ENCODE peak calls at places on chromosomes 6 and 20, in nine cellular contexts. G is endothelial cell, V is AG10803, F is tibial artery, I is H9, H is ovary, O is suprapubic skin, Q is HFFc6, R is A549. L is an unnamed sample.

GRCh38 chr6:24329451-24329850 is 28.4 kb downstream of the DCDC2 start:
- DNase-seq in V (no peak), Q (no peak), H (no peak), I (no peak), R (no peak), O (no peak), F (no peak), G (no peak), L (no peak)

GRCh38 chr6:72425003-72425681 is 196.7 kb upstream of the KCNQ5 start:
- DNase-seq in F (no peak), I (no peak), H (no peak), R (no peak), G (no peak), V (peak), Q (peak), O (no peak), L (no peak)

GRCh38 chr6:26249959-26250805 is 114.8 kb upstream of the BTN3A2 start:
- DNase-seq in V (peak), Q (peak), H (no peak), F (no peak), G (peak), O (peak), R (peak), I (peak), L (no peak)

GRCh38 chr6:130885392-130886192 is 58.4 kb downstream of the SMLR1 start:
- DNase-seq in Q (peak), H (peak), R (peak), G (peak), F (no peak), O (no peak), V (peak), I (peak), L (peak)

GRCh38 chr6:163996491-163996890 is 582.0 kb downstream of the QKI start:
- DNase-seq in Q (no peak), O (no peak), I (no peak), R (no peak), H (no peak), G (no peak), F (no peak), V (no peak), L (no peak)

GRCh38 chr6:15595461-15596173 is 67.2 kb downstream of the DTNBP1 start:
- DNase-seq in F (no peak), Q (no peak), V (peak), I (no peak), O (no peak), H (no peak), G (no peak), R (no peak), L (no peak)

GRCh38 chr6:35478259-35478658 is 10.1 kb downstream of the RPL10A start:
- DNase-seq in F (no peak), G (no peak), I (no peak), V (no peak), H (no peak), R (no peak), O (no peak), Q (no peak), L (no peak)

GRCh38 chr6:155313602-155314091 is 637 bp downstream of the TFB1M start:
- DNase-seq in R (peak), O (no peak), Q (no peak), I (no peak), F (no peak), V (peak), G (no peak), H (no peak), L (no peak)

GRCh38 chr6:149200282-149200936 is 117.1 kb upstream of the TAB2 start:
- DNase-seq in H (no peak), V (no peak), R (no peak), F (no peak), O (no peak), Q (no peak), G (no peak), I (no peak), L (no peak)

GRCh38 chr20:34089655-34090324 is 22.3 kb downstream of the EIF2S2 start:
- DNase-seq in I (no peak), G (no peak), Q (no peak), H (no peak), F (no peak), V (no peak), R (no peak), O (no peak), L (no peak)

GRCh38 chr6:115969930-115970273 is 90.8 kb downstream of the FRK start:
- DNase-seq in H (no peak), V (peak), R (no peak), Q (peak), G (no peak), I (no peak), O (no peak), F (no peak), L (no peak)

GRCh38 chr6:125843593-125843992 is 52.8 kb downstream of the NCOA7 start:
- DNase-seq in R (no peak), H (no peak), Q (no peak), V (no peak), G (no peak), I (no peak), F (no peak), O (no peak), L (no peak)

GRCh38 chr20:18288748-18289705 is 700 bp downstream of the ZNF133 start:
- DNase-seq in F (no peak), V (peak), H (peak), Q (peak), G (no peak), R (no peak), O (no peak), I (no peak), L (no peak)

GRCh38 chr6:74166849-74167248 is 470.8 kb downstream of the CD109 start:
- DNase-seq in R (no peak), G (no peak), H (no peak), V (no peak), O (no peak), F (no peak), I (no peak), Q (peak), L (no peak)

GRCh38 chr20:43096471-43096870 is 93.2 kb downstream of the PTPRT start:
- DNase-seq in O (no peak), I (peak), G (no peak), H (no peak), Q (no peak), V (no peak), R (no peak), F (no peak), L (no peak)

GRCh38 chr20:62369508-62370114 is 2.5 kb upstream of the LAMA5 start:
- DNase-seq in R (peak), O (no peak), H (no peak), F (no peak), V (no peak), G (no peak), I (no peak), Q (no peak), L (no peak)

GRCh38 chr6:44801188-44801587 is 413.7 kb downstream of the CDC5L start:
- DNase-seq in R (no peak), F (no peak), V (peak), H (no peak), O (no peak), G (no peak), Q (no peak), I (no peak), L (no peak)

GRCh38 chr6:126054258-126054702 is 67.9 kb downstream of the TRMT11 start:
- DNase-seq in G (no peak), I (no peak), Q (no peak), F (no peak), V (peak), H (no peak), R (peak), O (no peak), L (no peak)

GRCh38 chr20:44931911-44932310 is 22.1 kb downstream of the PABPC1L start:
- DNase-seq in Q (no peak), G (no peak), I (no peak), R (no peak), O (no peak), V (no peak), H (no peak), F (no peak), L (no peak)

GRCh38 chr6:1842334-1842733 is 232.6 kb downstream of the FOXC1 start:
- DNase-seq in Q (no peak), G (no peak), V (no peak), R (no peak), O (no peak), H (no peak), F (no peak), I (no peak), L (no peak)

GRCh38 chr20:63740070-63740500 is 509 bp downstream of the SLC2A4RG start:
- DNase-seq in F (peak), G (peak), R (no peak), H (peak), Q (no peak), O (no peak), I (peak), V (peak), L (peak)

GRCh38 chr6:96152114-96152708 is 136.4 kb downstream of the FUT9 start:
- DNase-seq in I (no peak), F (no peak), Q (no peak), R (no peak), O (no peak), V (no peak), H (no peak), G (no peak), L (no peak)

GRCh38 chr6:43428112-43428570 is 800 bp downstream of the ABCC10 start:
- DNase-seq in I (no peak), V (no peak), H (no peak), F (no peak), O (no peak), R (no peak), Q (no peak), G (no peak), L (no peak)

GRCh38 chr20:17568972-17569471 is 853 bp upstream of the DSTN start:
- DNase-seq in F (peak), Q (peak), H (peak), R (peak), V (peak), I (peak), G (peak), O (peak), L (peak)

GRCh38 chr6:34103321-34103720 is 42.6 kb downstream of the GRM4 start:
- DNase-seq in O (no peak), F (no peak), R (no peak), V (no peak), I (no peak), H (no peak), Q (no peak), G (no peak), L (no peak)

GRCh38 chr6:151009576-151009975 is 144.1 kb downstream of the MTHFD1L start:
- DNase-seq in R (no peak), O (no peak), Q (no peak), V (no peak), I (peak), G (no peak), F (no peak), H (no peak), L (no peak)

GRCh38 chr6:75747371-75747984 is 1.6 kb upstream of the MYO6 start:
- DNase-seq in H (no peak), R (no peak), F (no peak), O (no peak), Q (no peak), V (no peak), G (no peak), I (no peak), L (no peak)

GRCh38 chr6:148251286-148251685 is 91.4 kb upstream of the SASH1 start:
- DNase-seq in V (peak), R (peak), Q (peak), F (no peak), O (no peak), I (no peak), G (no peak), H (no peak), L (peak)

GRCh38 chr6:38177885-38178583 is 358.5 kb downstream of the ZFAND3 start:
- DNase-seq in F (peak), V (no peak), G (no peak), Q (no peak), H (no peak), I (no peak), O (peak), R (no peak), L (no peak)

GRCh38 chr6:164322533-164322932 is 908.0 kb downstream of the QKI start:
- DNase-seq in Q (no peak), O (no peak), G (no peak), I (no peak), R (no peak), H (no peak), F (no peak), V (peak), L (no peak)

GRCh38 chr6:44132476-44132875 is 5.1 kb downstream of the TMEM63B start:
- DNase-seq in Q (no peak), V (no peak), H (no peak), I (no peak), G (no peak), O (no peak), F (no peak), R (no peak), L (no peak)

GRCh38 chr6:162849269-162849668 is 121.5 kb downstream of the PACRG start:
- DNase-seq in O (no peak), R (no peak), Q (no peak), I (no peak), V (no peak), H (no peak), G (no peak), F (no peak), L (no peak)

GRCh38 chr6:43763812-43764522 is 6.0 kb upstream of the VEGFA start:
- DNase-seq in V (no peak), F (peak), Q (no peak), I (no peak), O (no peak), R (no peak), G (no peak), H (no peak), L (no peak)

GRCh38 chr6:138498575-138499302 is 555 bp downstream of the NHSL1 start:
- DNase-seq in I (no peak), F (no peak), H (no peak), O (no peak), Q (no peak), G (no peak), V (no peak), R (no peak), L (no peak)

GRCh38 chr6:21109421-21110178 is 484.0 kb upstream of the SOX4 start:
- DNase-seq in O (no peak), G (no peak), Q (peak), V (peak), H (no peak), F (no peak), R (peak), I (no peak), L (peak)

GRCh38 chr20:36269507-36269906 is 33.2 kb downstream of the AAR2 start:
- DNase-seq in G (no peak), R (no peak), H (no peak), I (no peak), V (no peak), F (no peak), Q (no peak), O (no peak), L (no peak)

GRCh38 chr6:121932071-121933009 is 467.1 kb upstream of the HSF2 start:
- DNase-seq in O (peak), I (peak), G (peak), Q (peak), R (peak), H (no peak), V (peak), F (peak), L (no peak)

GRCh38 chr6:52839124-52840055 is 1.2 kb downstream of the GSTA5 start:
- DNase-seq in R (peak), I (peak), H (no peak), F (no peak), V (peak), Q (peak), O (no peak), G (peak), L (peak)

GRCh38 chr6:47203968-47204611 is 105.6 kb downstream of the TNFRSF21 start:
- DNase-seq in O (no peak), R (no peak), V (no peak), F (no peak), I (no peak), G (no peak), Q (no peak), H (no peak), L (no peak)

DNA sequence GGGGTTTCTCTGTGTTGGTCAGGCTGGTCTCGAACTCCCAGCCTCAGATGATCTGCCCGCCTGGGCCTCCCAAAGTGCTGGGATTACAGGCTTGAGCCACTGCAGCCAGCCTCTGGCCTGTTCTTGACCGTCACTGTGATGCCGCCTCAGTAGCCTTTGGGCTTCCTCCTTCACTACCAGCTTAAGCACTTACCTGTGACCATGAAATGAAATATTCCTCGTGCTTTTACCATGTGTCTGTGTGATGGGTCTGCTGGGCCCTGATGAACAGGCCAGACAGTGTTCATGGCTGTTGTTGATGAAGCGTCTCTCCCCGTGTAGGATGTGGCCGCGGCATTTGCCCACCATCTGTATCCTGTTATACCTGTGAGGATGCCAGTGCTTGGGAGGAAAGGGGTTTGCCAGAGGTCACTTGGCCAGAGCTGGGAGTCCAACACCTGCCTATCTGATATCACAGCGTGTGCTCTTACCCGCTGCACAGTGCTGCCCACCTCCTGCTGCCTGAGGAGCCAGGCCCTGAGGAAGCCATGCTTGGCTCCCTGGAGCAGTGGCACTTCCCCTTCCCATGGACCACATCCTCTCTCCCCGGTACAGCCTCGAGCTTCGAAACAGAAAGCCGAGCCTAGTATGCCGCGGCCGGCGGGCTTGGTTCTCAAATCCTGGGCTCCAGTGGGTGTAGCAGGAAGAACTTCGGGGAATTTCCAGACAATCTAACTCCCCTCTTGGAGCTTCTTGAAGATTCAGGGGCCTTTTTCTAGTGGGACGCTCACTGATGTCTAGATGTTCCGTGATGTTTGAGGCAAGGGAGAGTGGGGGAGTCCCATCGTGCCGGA is 167.9 kb downstream of the ZDHHC14 start:
- DNase-seq in G (no peak), F (no peak), R (no peak), H (no peak), Q (no peak), V (no peak), I (no peak), O (no peak), L (no peak)
- TF ChIP-seq CTCF in G (no peak), F (no peak), R (no peak), H (no peak), Q (no peak), V (no peak), I (no peak), O (no peak), L (no peak)

GRCh38 chr6:36716476-36717093 is 19.0 kb downstream of the RAB44 start:
- DNase-seq in G (no peak), H (no peak), I (no peak), R (no peak), O (no peak), V (no peak), F (peak), Q (no peak), L (no peak)
- TF ChIP-seq CTCF in G (no peak), H (no peak), I (no peak), R (no peak), O (no peak), V (no peak), F (no peak), Q (no peak), L (no peak)

DNA sequence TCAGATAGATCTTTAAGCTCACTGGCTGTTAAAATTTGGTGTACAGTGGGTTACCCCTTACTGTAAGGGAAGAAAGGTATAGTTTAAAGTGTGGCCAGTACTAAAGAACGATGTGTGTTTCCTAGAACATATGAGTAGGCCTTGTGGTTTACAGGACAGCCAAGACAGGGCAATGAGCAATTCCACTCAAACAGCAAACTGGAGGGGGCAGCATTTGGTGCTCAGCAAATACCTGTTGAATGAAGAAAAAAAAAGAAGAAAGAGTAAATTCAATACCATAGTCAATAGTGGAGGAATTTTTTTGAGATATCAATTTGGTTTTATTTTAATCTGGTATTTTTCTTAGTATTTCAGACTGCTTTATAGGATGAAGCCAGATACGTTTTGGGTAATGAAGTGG is 3.8 kb upstream of the NCOA5 start:
- DNase-seq in R (no peak), Q (no peak), I (no peak), G (no peak), O (no peak), F (no peak), V (no peak), H (no peak), L (no peak)
- TF ChIP-seq CTCF in R (no peak), Q (no peak), I (no peak), G (no peak), O (no peak), F (no peak), V (no peak), H (no peak), L (no peak)

GRCh38 chr6:57221936-57222683 is at the start of gene RAB23:
- DNase-seq in H (peak), O (peak), I (peak), R (peak), F (peak), V (peak), G (peak), Q (peak), L (peak)

GRCh38 chr6:57222684-57223077 is 574 bp upstream of the RAB23 start:
- DNase-seq in F (no peak), O (no peak), I (no peak), R (no peak), H (no peak), G (no peak), V (no peak), Q (no peak), L (no peak)

GRCh38 chr6:57224769-57225515 is 2.8 kb upstream of the RAB23 start:
- DNase-seq in I (no peak), H (no peak), R (no peak), G (no peak), O (no peak), V (peak), F (no peak), Q (peak), L (no peak)

GRCh38 chr6:57220083-57220703 is 1.9 kb downstream of the RAB23 start:
- DNase-seq in F (no peak), O (no peak), I (no peak), H (no peak), R (no peak), Q (no peak), G (no peak), V (no peak), L (no peak)

GRCh38 chr6:57221191-57221935 is 744 bp downstream of the RAB23 start:
- DNase-seq in F (peak), Q (peak), H (peak), I (peak), V (peak), R (peak), O (no peak), G (peak), L (peak)
- TF ChIP-seq CTCF in F (peak), Q (peak), H (no peak), I (peak), V (peak), R (no peak), O (peak), G (peak), L (no peak)

DNA sequence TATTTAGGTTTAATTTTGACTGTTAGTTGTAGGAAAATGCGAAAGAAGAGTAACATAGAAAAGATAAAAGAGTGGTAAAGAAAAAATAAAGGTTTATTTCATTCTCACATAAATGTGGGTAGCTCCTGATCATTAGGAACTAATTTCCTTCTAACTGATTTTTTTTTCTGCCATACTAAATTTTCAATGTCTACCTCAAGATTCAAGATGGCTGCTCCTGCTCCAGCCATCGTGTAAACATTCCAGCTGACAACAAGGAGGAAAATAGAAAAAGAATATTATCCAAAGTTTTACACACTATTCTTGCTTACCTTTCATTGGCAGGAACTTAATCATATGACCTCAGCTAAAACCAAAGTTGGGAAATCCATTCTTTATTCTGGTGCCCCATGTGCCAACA is 488.2 kb downstream of the LMBRD1 start:
- DNase-seq in R (no peak), H (no peak), I (no peak), G (no peak), Q (no peak), O (no peak), F (no peak), V (no peak), L (no peak)
- TF ChIP-seq CTCF in R (no peak), H (no peak), I (no peak), G (no peak), Q (no peak), O (no peak), F (no peak), V (no peak), L (no peak)

GRCh38 chr6:101226677-101227135 is 166.8 kb upstream of the GRIK2 start:
- DNase-seq in H (no peak), F (no peak), Q (peak), G (peak), O (no peak), V (no peak), I (peak), R (peak), L (peak)
- TF ChIP-seq CTCF in H (no peak), F (no peak), Q (peak), G (no peak), O (no peak), V (no peak), I (peak), R (peak), L (peak)